ENCODE peak calls at places on chromosomes 6 and 20, in six cellular contexts. V is ovary; Q is AG09319; G is CD4-positive, alpha-beta T cell; I is endothelial cell of umbilical vein; O is CD8-positive, alpha-beta T cell. H is an unnamed sample.

GRCh38 chr6:129073651-129074419 is 190.9 kb downstream of the LAMA2 start:
- DNase-seq in V (no peak), Q (no peak), O (no peak), I (peak), G (no peak), H (no peak)

GRCh38 chr20:24376523-24377085 is 92.8 kb upstream of the SYNDIG1 start:
- DNase-seq in O (no peak), I (no peak), Q (no peak), V (no peak), G (no peak), H (peak)

GRCh38 chr20:21269772-21270171 is 33.4 kb upstream of the XRN2 start:
- DNase-seq in I (no peak), V (no peak), Q (no peak), O (no peak), G (no peak), H (no peak)

GRCh38 chr20:21665687-21666446 is 39.6 kb upstream of the PAX1 start:
- DNase-seq in Q (no peak), I (no peak), O (no peak), V (no peak), G (no peak), H (no peak)

GRCh38 chr6:53335224-53335994 is 13.3 kb downstream of the ELOVL5 start:
- DNase-seq in I (no peak), O (peak), V (no peak), G (peak), Q (no peak), H (no peak)

GRCh38 chr6:161369339-161369738 is 95.5 kb upstream of the AGPAT4 start:
- DNase-seq in G (no peak), V (no peak), Q (peak), I (no peak), O (no peak), H (peak)

GRCh38 chr20:45771182-45771759 is 20.4 kb downstream of the WFDC3 start:
- DNase-seq in V (peak), Q (peak), G (peak), I (peak), O (peak), H (peak)

GRCh38 chr6:31065556-31065955 is 46.8 kb downstream of the C6orf15 start:
- DNase-seq in O (no peak), Q (no peak), I (no peak), G (no peak), V (no peak), H (no peak)

GRCh38 chr6:30725713-30726505 is 5.8 kb downstream of the TUBB start:
- DNase-seq in I (peak), V (no peak), Q (no peak), O (no peak), G (no peak), H (no peak)

GRCh38 chr6:33746036-33746600 is 587 bp downstream of the IP6K3 start:
- DNase-seq in I (no peak), V (peak), G (no peak), O (no peak), Q (no peak), H (no peak)

GRCh38 chr6:80341330-80341729 is 234.9 kb downstream of the BCKDHB start:
- DNase-seq in G (no peak), I (no peak), Q (no peak), V (no peak), O (no peak), H (no peak)

GRCh38 chr6:84728602-84729001 is 35.8 kb downstream of the TBX18 start:
- DNase-seq in V (no peak), O (no peak), Q (no peak), G (no peak), I (peak), H (no peak)

GRCh38 chr6:46990031-46990644 is 52.0 kb downstream of the ADGRF1 start:
- DNase-seq in Q (no peak), I (no peak), G (no peak), O (no peak), V (no peak), H (no peak)

GRCh38 chr6:10481101-10481500 is 40.0 kb upstream of the GCNT2 start:
- DNase-seq in G (no peak), V (no peak), I (no peak), O (no peak), Q (no peak), H (no peak)

GRCh38 chr20:51460163-51460562 is 82.4 kb downstream of the NFATC2 start:
- DNase-seq in Q (no peak), O (no peak), G (no peak), V (no peak), I (no peak), H (no peak)

GRCh38 chr6:17850281-17850680 is 137.2 kb downstream of the KIF13A start:
- DNase-seq in I (no peak), Q (no peak), G (no peak), V (no peak), O (no peak), H (no peak)

GRCh38 chr20:13338097-13338661 is 117.1 kb downstream of the ISM1 start:
- DNase-seq in G (no peak), V (no peak), I (no peak), Q (no peak), O (no peak), H (no peak)

GRCh38 chr6:3765415-3765814 is 13.9 kb upstream of the PXDC1 start:
- DNase-seq in O (no peak), I (no peak), G (no peak), Q (no peak), V (no peak), H (no peak)

GRCh38 chr6:129893513-129894098 is 32.5 kb upstream of the TMEM244 start:
- DNase-seq in Q (no peak), V (no peak), I (peak), O (no peak), G (no peak), H (no peak)

GRCh38 chr6:53924821-53925422 is 130.1 kb downstream of the LRRC1 start:
- DNase-seq in V (no peak), I (no peak), G (no peak), O (no peak), Q (no peak), H (no peak)

GRCh38 chr6:34025851-34026250 is 120.0 kb downstream of the GRM4 start:
- DNase-seq in V (no peak), Q (no peak), G (no peak), O (no peak), I (no peak), H (no peak)

GRCh38 chr20:23151885-23152284 is 65.8 kb upstream of the CD93 start:
- DNase-seq in V (no peak), Q (no peak), O (no peak), G (no peak), I (no peak), H (no peak)

GRCh38 chr6:7173843-7174503 is 66.2 kb downstream of the RREB1 start:
- DNase-seq in G (no peak), O (no peak), V (no peak), Q (no peak), I (no peak), H (no peak)

GRCh38 chr6:17863971-17864754 is 123.3 kb downstream of the KIF13A start:
- DNase-seq in G (no peak), I (peak), Q (no peak), V (no peak), O (no peak), H (no peak)

GRCh38 chr20:38043512-38044300 is 10.2 kb downstream of the RPRD1B start:
- DNase-seq in I (peak), G (no peak), V (no peak), Q (peak), O (no peak), H (peak)

GRCh38 chr6:44842616-44843015 is 455.1 kb downstream of the CDC5L start:
- DNase-seq in G (no peak), I (no peak), Q (no peak), V (no peak), O (no peak), H (no peak)

GRCh38 chr6:82178084-82178758 is 69.3 kb downstream of the IBTK start:
- DNase-seq in V (no peak), G (no peak), Q (peak), I (peak), O (no peak), H (peak)

GRCh38 chr6:36631326-36632046 is 37.3 kb downstream of the SRSF3 start:
- DNase-seq in G (no peak), Q (no peak), O (no peak), I (no peak), V (no peak), H (no peak)

GRCh38 chr20:38863024-38863851 is 57.7 kb downstream of the PPP1R16B start:
- DNase-seq in Q (no peak), V (no peak), I (no peak), G (peak), O (no peak), H (no peak)

GRCh38 chr20:56328861-56329260 is 29.9 kb upstream of the FAM210B start:
- DNase-seq in I (no peak), G (no peak), O (no peak), Q (no peak), V (no peak), H (no peak)

GRCh38 chr6:167000759-167001158 is 1.6 kb downstream of the CEP43 start:
- DNase-seq in V (no peak), O (no peak), Q (no peak), G (no peak), I (no peak), H (no peak)

GRCh38 chr6:90468859-90469258 is 118.0 kb downstream of the MAP3K7 start:
- DNase-seq in O (no peak), G (no peak), V (no peak), Q (no peak), I (no peak), H (no peak)

GRCh38 chr6:112310439-112311154 is 36.5 kb upstream of the RFPL4B start:
- DNase-seq in G (no peak), Q (no peak), V (no peak), I (no peak), O (no peak), H (no peak)

GRCh38 chr20:35710884-35711587 is 11.8 kb downstream of the ROMO1 start:
- DNase-seq in O (no peak), G (no peak), Q (no peak), I (no peak), V (no peak), H (no peak)

GRCh38 chr6:125940691-125941090 is 15.9 kb upstream of the HINT3 start:
- DNase-seq in O (no peak), V (no peak), Q (no peak), G (no peak), I (no peak), H (no peak)

GRCh38 chr6:131948692-131949614 is 2.2 kb downstream of the CCN2 start:
- DNase-seq in O (no peak), I (peak), Q (no peak), G (no peak), V (peak), H (peak)

GRCh38 chr6:169962604-169963469 is 211.4 kb downstream of the ERMARD start:
- DNase-seq in I (no peak), Q (no peak), O (no peak), V (no peak), G (no peak), H (no peak)

GRCh38 chr6:34248198-34248726 is 544 bp downstream of the SMIM29 start:
- DNase-seq in Q (no peak), G (no peak), V (peak), I (peak), O (no peak), H (no peak)

GRCh38 chr6:127515234-127515793 is 3.8 kb downstream of the MTCL3 start:
- DNase-seq in Q (no peak), O (no peak), V (peak), I (no peak), G (no peak), H (no peak)

DNA sequence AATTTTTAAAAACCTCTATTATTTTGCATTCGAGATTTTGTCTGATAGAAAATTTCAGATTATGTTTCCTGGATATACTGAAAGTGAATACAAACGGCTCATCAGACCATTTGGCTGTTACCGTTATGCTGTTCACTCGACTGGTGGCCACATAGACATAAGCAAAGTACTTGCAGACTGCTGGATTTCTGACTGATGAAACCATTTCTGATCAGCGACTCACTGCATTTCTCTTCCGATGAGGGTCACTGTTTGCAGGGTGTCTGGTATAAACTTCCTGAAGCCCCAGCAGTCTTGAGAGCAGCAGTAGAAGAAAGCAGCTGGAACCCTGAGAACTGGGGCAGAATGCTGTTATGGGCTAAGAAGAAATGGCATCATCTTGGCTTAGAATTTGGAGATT is 17.7 kb downstream of the SNX9 start:
- DNase-seq in I (peak), O (no peak), Q (no peak), G (no peak), V (no peak), H (peak)
- TF ChIP-seq CTCF in I (no peak), O (no peak), Q (no peak), G (no peak), V (no peak), H (no peak)

DNA sequence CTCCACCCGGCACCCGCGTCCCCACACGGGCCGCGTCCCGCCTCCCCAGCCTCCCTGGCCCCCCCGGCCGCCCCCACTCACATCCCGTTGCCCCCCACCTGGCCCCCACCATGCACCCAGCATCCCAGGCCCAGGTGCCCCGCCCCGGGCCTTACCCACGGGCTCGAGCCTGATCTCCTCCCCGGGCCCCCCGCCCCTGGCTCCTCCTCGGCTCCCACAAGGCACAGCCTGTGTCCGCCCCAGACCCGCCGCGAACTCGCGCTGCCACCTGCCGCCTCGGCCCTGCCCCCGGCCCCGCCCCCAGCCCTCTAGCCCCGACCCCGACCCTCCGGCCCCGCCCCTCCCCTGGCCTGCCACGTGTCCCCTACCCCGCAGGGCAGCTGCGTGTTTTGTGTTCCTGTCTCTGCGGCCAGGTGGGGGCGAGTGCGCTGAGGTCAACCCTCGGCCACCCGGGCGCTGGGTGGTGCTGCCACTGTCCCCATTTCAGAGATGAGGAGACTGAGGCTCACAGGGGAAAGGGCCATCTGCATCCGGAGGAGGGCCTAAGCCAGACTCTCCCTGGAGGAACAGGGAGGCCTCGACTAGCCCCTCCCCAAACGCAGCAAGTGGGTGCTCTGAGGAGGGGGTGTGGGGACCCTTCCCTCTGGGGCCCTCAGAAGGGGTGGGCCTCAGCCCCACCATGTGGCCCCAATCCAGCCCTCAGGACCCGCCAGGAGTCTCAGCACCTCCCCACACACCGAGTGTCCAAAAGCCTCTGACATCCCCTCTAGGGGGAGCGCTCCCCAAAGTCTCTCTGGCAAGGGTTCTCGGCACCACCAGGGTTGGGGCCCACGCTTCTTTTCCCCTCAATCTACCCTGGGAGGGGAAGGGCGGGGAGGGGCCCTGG is 99.8 kb downstream of the TAF4 start:
- DNase-seq in V (peak), I (no peak), G (no peak), O (no peak), Q (no peak), H (no peak)
- TF ChIP-seq CTCF in V (no peak), I (no peak), G (no peak), O (no peak), Q (no peak), H (no peak)

GRCh38 chr20:53678990-53679596 is 85.5 kb upstream of the ZNF217 start:
- DNase-seq in O (no peak), V (no peak), G (no peak), Q (no peak), I (no peak), H (no peak)
- TF ChIP-seq CTCF in O (no peak), V (no peak), G (no peak), Q (no peak), I (no peak), H (no peak)

GRCh38 chr6:16239090-16239797 is 857 bp downstream of the GMPR start:
- DNase-seq in Q (no peak), I (peak), V (peak), G (no peak), O (no peak), H (no peak)

GRCh38 chr6:16238658-16239089 is 287 bp downstream of the GMPR start:
- DNase-seq in O (no peak), V (no peak), Q (no peak), I (no peak), G (no peak), H (no peak)

GRCh38 chr6:16240618-16241320 is 2.4 kb downstream of the GMPR start:
- DNase-seq in Q (no peak), I (no peak), V (no peak), G (no peak), O (no peak), H (no peak)

GRCh38 chr6:16241321-16241689 is 2.9 kb downstream of the GMPR start:
- DNase-seq in G (no peak), V (no peak), O (no peak), I (no peak), Q (no peak), H (no peak)

GRCh38 chr6:16239798-16240123 is 1.4 kb downstream of the GMPR start:
- DNase-seq in O (no peak), G (no peak), I (no peak), Q (no peak), V (no peak), H (no peak)
- TF ChIP-seq CTCF in O (no peak), G (no peak), I (no peak), Q (no peak), V (no peak), H (no peak)

DNA sequence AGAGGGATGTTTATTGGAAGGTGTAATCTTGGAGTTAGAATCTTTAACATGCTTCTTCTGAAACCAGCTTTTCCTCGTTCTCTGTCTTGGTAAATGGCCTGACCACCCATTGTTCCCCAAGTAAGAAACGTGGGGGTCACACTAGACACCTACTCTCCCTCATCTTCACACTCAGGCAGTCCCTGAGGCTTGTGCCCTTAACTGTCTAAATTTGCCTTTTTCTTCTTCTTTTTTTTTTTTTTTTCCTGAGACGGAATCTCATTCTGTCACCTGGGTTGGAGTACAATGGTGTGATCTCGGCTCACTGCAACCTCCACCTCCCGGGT is 16.2 kb upstream of the ARFGEF2 start:
- DNase-seq in Q (no peak), V (no peak), I (no peak), G (no peak), O (no peak), H (no peak)
- TF ChIP-seq CTCF in Q (no peak), V (no peak), I (no peak), G (peak), O (no peak), H (no peak)

GRCh38 chr6:50709366-50709734 is 4.0 kb upstream of the TFAP2D start:
- DNase-seq in Q (no peak), G (no peak), V (no peak), O (no peak), I (no peak), H (no peak)
- TF ChIP-seq CTCF in Q (no peak), G (no peak), V (no peak), O (no peak), I (no peak), H (no peak)

DNA sequence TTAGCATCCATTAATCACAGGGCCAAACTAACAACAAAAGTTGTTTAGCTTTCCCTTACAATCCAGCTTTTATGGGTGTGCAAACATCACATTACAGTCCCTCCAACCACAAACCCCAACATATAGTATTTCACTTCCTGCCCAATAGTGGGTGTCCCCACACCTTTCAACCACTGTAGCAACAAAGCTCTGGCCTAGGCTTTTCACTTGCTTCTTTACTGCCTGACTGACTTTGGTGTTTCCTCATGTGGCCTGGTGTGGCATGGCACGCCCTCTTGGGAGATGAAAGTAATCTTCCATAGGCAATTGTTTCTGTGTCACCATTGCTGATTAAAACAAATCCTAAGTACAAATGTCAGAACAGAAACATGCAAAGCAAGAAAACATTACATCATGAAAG is 46.3 kb downstream of the MCM8 start:
- DNase-seq in G (peak), Q (no peak), V (no peak), O (peak), I (no peak), H (no peak)
- TF ChIP-seq CTCF in G (no peak), Q (no peak), V (no peak), O (no peak), I (no peak), H (no peak)

GRCh38 chr6:148747493-148748160 is 797 bp downstream of the UST start:
- DNase-seq in I (peak), G (peak), V (peak), Q (no peak), O (peak), H (no peak)

GRCh38 chr6:148747145-148747492 is 289 bp downstream of the UST start:
- DNase-seq in V (peak), O (no peak), Q (no peak), I (peak), G (no peak), H (no peak)

GRCh38 chr6:148743476-148743875 is 3.4 kb upstream of the UST start:
- DNase-seq in G (no peak), I (no peak), Q (no peak), O (no peak), V (no peak), H (no peak)

GRCh38 chr6:148745926-148746325 is 904 bp upstream of the UST start:
- DNase-seq in I (no peak), O (no peak), G (no peak), Q (no peak), V (no peak), H (no peak)

GRCh38 chr6:148746363-148747144 is at the start of gene UST:
- DNase-seq in V (peak), I (peak), O (peak), Q (peak), G (peak), H (peak)
- TF ChIP-seq CTCF in V (no peak), I (peak), O (peak), Q (peak), G (peak), H (peak)

GRCh38 chr6:42403415-42403814 is 48.3 kb downstream of the TRERF1 start:
- DNase-seq in O (no peak), V (no peak), I (no peak), Q (no peak), G (no peak), H (no peak)
- TF ChIP-seq CTCF in O (no peak), V (no peak), I (no peak), Q (no peak), G (no peak), H (peak)